ENCODE peak calls at places on chromosomes 2 and 18, in six cellular contexts. D is transverse colon, O is neuronal stem cell, N is foreskin keratinocyte, K is adrenal gland, I is A549. W is an unnamed sample.
A peak's percentile ranks its signal among the peaks of the same experiment; 100 is the strongest.

GRCh38 chr18:24187049-24187448 is 48.2 kb downstream of the CABYR start:
- DNase-seq in D (no peak), K (no peak), N (no peak), O (no peak), I (no peak), W (no peak)

GRCh38 chr2:219739866-219740440 is 112.5 kb downstream of the SLC4A3 start:
- DNase-seq in O (no peak), D (no peak), I (no peak), N (no peak), K (no peak), W (no peak)

GRCh38 chr2:117396161-117396560 is 418.3 kb upstream of the DDX18 start:
- DNase-seq in I (no peak), O (no peak), D (no peak), N (no peak), K (no peak), W (no peak)

GRCh38 chr2:230891509-230891908 is 26.8 kb downstream of the ITM2C start:
- DNase-seq in I (no peak), O (no peak), D (peak; percentile 25), K (no peak), N (no peak), W (no peak)

GRCh38 chr18:65081786-65082185 is 669.0 kb upstream of the CDH7 start:
- DNase-seq in K (no peak), O (no peak), I (no peak), D (no peak), N (no peak), W (no peak)

GRCh38 chr2:136492901-136493300 is 272.4 kb upstream of the THSD7B start:
- DNase-seq in D (no peak), O (no peak), K (no peak), N (no peak), I (no peak), W (no peak)

GRCh38 chr2:192123847-192124246 is 70.9 kb downstream of the TMEFF2 start:
- DNase-seq in I (no peak), N (no peak), K (no peak), O (no peak), D (no peak), W (no peak)

GRCh38 chr2:102703748-102704147 is 58.1 kb upstream of the TMEM182 start:
- DNase-seq in D (peak; percentile 39), K (no peak), O (peak; percentile 5), I (peak; percentile 55), N (peak; percentile 18), W (no peak)

GRCh38 chr2:109230980-109231420 is 102.0 kb downstream of the SH3RF3 start:
- DNase-seq in N (no peak), I (no peak), D (no peak), K (no peak), O (no peak), W (no peak)

GRCh38 chr18:40877096-40877495 is 1077.9 kb upstream of the PIK3C3 start:
- DNase-seq in K (no peak), D (no peak), O (no peak), I (no peak), N (peak; percentile 96), W (no peak)

GRCh38 chr2:236086971-236087465 is 81.2 kb downstream of the GBX2 start:
- DNase-seq in K (no peak), I (no peak), N (no peak), D (no peak), O (peak; percentile 65), W (no peak)

GRCh38 chr2:159497857-159498256 is 118.5 kb downstream of the BAZ2B start:
- DNase-seq in O (no peak), K (no peak), N (peak; percentile 37), I (no peak), D (no peak), W (no peak)

GRCh38 chr18:45063246-45064038 is 382.8 kb downstream of the SETBP1 start:
- DNase-seq in D (no peak), I (no peak), O (no peak), K (no peak), N (no peak), W (no peak)

GRCh38 chr2:11665028-11665427 is 5.0 kb downstream of the NTSR2 start:
- DNase-seq in O (no peak), K (no peak), N (no peak), I (no peak), D (no peak), W (no peak)

GRCh38 chr2:46434851-46435273 is 44.5 kb upstream of the TMEM247 start:
- DNase-seq in I (no peak), K (no peak), O (no peak), N (peak; percentile 65), D (no peak), W (no peak)

GRCh38 chr2:152497481-152498052 is 162.6 kb downstream of the FMNL2 start:
- DNase-seq in K (peak; percentile 62), I (no peak), N (no peak), D (no peak), O (no peak), W (no peak)

GRCh38 chr2:74887961-74888670 is 54.2 kb downstream of the HK2 start:
- DNase-seq in K (no peak), O (no peak), I (peak; percentile 15), N (peak; percentile 26), D (no peak), W (no peak)

DNA sequence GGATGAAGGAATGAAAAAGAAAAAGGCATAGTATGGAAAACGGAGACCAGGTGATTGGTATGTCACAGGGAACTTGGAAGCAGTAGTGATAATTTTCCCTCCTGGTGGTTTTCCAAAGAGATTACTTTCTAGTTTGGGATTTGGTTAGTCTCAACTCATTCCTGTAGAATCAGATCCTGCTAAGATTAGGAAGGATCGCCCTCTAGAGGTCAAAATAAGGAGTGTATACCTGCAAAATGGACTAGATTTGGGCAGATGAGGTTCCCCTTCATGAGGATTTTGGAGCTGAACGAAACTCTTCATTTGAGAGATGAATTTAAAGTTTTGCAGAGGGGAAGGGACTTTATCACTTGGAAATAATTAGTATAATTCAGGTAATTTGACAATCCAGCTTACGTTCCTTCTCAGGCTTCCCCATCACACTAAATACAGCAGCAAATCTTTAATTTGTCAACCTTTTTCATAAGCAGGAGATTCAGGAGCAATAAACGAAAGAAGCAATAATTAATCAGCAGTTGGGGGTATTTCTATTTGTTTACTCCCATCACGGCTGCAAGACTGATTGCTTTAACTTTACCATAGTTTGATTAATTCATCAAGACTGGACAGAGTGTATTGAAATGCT is 65.2 kb downstream of the CCDC195 start:
- DNase-seq in K (peak; percentile 13), D (no peak), I (peak; percentile 69), O (peak; percentile 50), N (no peak), W (no peak)
- H3K27ac ChIP-seq in K (no peak overlapping the region), D (no peak overlapping the region), I (no peak overlapping the region), O (no peak overlapping the region), N (no peak overlapping the region), W (no peak overlapping the region)

GRCh38 chr2:210007895-210008294 is 5.5 kb downstream of the RPE start:
- DNase-seq in O (no peak), I (no peak), K (peak; percentile 25), N (no peak), D (no peak), W (no peak)

GRCh38 chr2:210000464-210001324 is 1.7 kb upstream of the RPE start:
- DNase-seq in K (no peak), I (no peak), O (no peak), D (no peak), N (no peak), W (no peak)

GRCh38 chr2:210002158-210003157 is at the start of gene RPE:
- DNase-seq in N (peak; percentile 71), K (peak; percentile 98), D (peak; percentile 98), O (peak; percentile 89), I (peak; percentile 94), W (peak; percentile 94)

GRCh38 chr2:210004893-210005292 is 2.5 kb downstream of the RPE start:
- DNase-seq in D (no peak), N (no peak), O (no peak), I (no peak), K (no peak), W (no peak)

GRCh38 chr2:210003394-210003793 is 956 bp downstream of the RPE start:
- DNase-seq in D (no peak), I (no peak), K (no peak), N (no peak), O (no peak), W (no peak)
- H3K27ac ChIP-seq in D (no peak overlapping the region), I (peak overlapping the region; percentile 80), K (no peak overlapping the region), N (peak overlapping the region; percentile 13), O (no peak overlapping the region), W (no peak overlapping the region)

GRCh38 chr2:41937464-41937861 is 110.4 kb upstream of the PKDCC start:
- DNase-seq in I (no peak), O (no peak), D (no peak), K (no peak), N (no peak), W (no peak)
- H3K27ac ChIP-seq in I (peak overlapping the region; percentile 74), O (no peak overlapping the region), D (peak overlapping the region; percentile 37), K (no peak overlapping the region), N (no peak overlapping the region), W (no peak overlapping the region)

DNA sequence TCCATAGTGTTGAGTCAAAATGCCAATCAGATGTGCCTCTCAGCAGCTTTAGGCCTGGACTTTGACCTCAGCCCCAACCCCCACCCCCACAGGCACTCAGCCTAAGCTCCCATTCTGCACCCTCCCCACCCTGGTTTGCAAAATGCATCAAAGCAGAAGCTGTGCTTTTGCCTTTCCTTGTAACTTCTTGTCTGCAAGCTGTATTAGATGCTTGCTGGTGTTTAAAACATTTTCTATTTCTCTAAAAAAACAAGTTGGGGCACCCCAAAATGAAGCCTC is 26.6 kb upstream of the STEAP3 start:
- DNase-seq in O (no peak), I (no peak), N (no peak), D (no peak), K (no peak), W (no peak)
- H3K27ac ChIP-seq in O (no peak overlapping the region), I (no peak overlapping the region), N (no peak overlapping the region), D (no peak overlapping the region), K (no peak overlapping the region), W (no peak overlapping the region)

GRCh38 chr2:158414538-158414937 is 42.0 kb downstream of the CCDC148 start:
- DNase-seq in D (no peak), I (no peak), K (no peak), N (no peak), O (no peak), W (no peak)
- H3K27ac ChIP-seq in D (no peak overlapping the region), I (no peak overlapping the region), K (no peak overlapping the region), N (no peak overlapping the region), O (no peak overlapping the region), W (no peak overlapping the region)

DNA sequence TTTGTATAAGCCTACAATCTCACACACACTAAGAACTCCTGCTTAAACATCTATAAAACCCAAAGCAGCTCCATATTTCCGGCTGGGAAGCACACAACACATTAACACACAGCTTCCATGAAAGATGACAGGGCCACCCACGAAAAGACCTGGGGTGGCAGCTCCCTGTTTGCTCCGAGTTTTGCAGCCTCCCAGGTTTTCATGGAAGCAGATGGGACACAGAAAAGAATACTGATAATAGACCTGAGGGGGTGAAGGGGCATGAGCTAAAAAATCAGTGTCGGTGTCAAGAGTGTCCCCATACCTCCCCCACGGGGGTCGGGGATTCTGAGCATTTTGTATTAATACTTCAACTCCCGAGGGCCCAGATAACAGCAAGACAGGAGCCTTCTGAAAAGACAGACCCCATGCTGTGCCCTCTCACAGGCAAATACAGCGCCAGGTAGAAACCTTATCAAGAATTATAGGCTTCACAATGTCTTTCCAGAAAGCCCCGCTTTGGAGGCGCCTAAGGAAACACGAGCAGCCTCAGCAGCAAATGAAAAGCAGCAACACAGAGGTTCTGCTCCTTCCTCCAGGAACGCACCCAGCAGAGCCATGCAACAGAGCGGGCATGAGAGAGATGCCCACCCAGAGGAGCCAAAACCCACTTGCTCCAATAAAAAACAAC is 50.5 kb downstream of the ZNF516 start:
- DNase-seq in N (no peak), I (no peak), D (no peak), O (no peak), K (no peak), W (no peak)
- H3K27ac ChIP-seq in N (no peak overlapping the region), I (no peak overlapping the region), D (no peak overlapping the region), O (no peak overlapping the region), K (no peak overlapping the region), W (no peak overlapping the region)

GRCh38 chr18:74497778-74498177 is 1.6 kb downstream of the CNDP2 start:
- DNase-seq in O (no peak), D (no peak), I (no peak), N (no peak), K (no peak), W (no peak)
- H3K27ac ChIP-seq in O (no peak overlapping the region), D (peak overlapping the region; percentile 95), I (no peak overlapping the region), N (no peak overlapping the region), K (no peak overlapping the region), W (no peak overlapping the region)

W was measured in caudate nucleus.